ENCODE peak calls at places on chromosomes 13 and 19, in eight cellular contexts. H is lung microvascular endothelial cell; U is AG20443; X is Calu3; E is stimulated activated CD4-positive, alpha-beta T cell treated with anti-CD3 and anti-CD28 coated beads, Interleukin-2, amount 100 ng/mL, for 48 hours; G is colonic mucosa; V is stimulated activated CD8-positive, alpha-beta memory T cell treated with anti-CD3 and anti-CD28 coated beads, Interleukin-4, amount 100 ng/mL, for 24 hours; Y is OCI-LY7. P is an unnamed sample.

GRCh38 chr19:10863107-10863700 is 8.1 kb upstream of the CARM1 start:
- DNase-seq in H (no peak), U (peak; percentile 48), X (peak; percentile 7), E (no peak), G (no peak), V (no peak), Y (no peak), P (no peak)

GRCh38 chr13:36475468-36475867 is 43.2 kb downstream of the CCNA1 start:
- DNase-seq in H (no peak), U (no peak), X (peak; percentile 25), E (no peak), G (no peak), V (no peak), Y (peak; percentile 10), P (no peak)

GRCh38 chr19:33683881-33684549 is 62.3 kb downstream of the CHST8 start:
- DNase-seq in H (peak; percentile 60), U (peak; percentile 84), X (peak; percentile 49), E (no peak), G (no peak), V (no peak), Y (no peak), P (no peak)

GRCh38 chr19:3503036-3503572 is 2.6 kb upstream of the DOHH start:
- DNase-seq in H (peak; percentile 39), U (no peak), X (no peak), E (no peak), G (no peak), V (no peak), Y (no peak), P (no peak)

GRCh38 chr13:97280478-97280877 is 58.3 kb downstream of the MBNL2 start:
- DNase-seq in H (no peak), U (no peak), X (no peak), E (no peak), G (no peak), V (no peak), Y (no peak), P (no peak)

GRCh38 chr13:110036060-110036459 is 249.7 kb upstream of the IRS2 start:
- DNase-seq in H (no peak), U (no peak), X (no peak), E (no peak), G (no peak), V (no peak), Y (no peak), P (no peak)

GRCh38 chr19:18731562-18732008 is 48.1 kb downstream of the CRTC1 start:
- DNase-seq in H (no peak), U (no peak), X (peak; percentile 19), E (no peak), G (no peak), V (no peak), Y (no peak), P (no peak)

GRCh38 chr19:12969292-12969988 is at the start of gene DAND5:
- DNase-seq in H (no peak), U (no peak), X (no peak), E (no peak), G (no peak), V (no peak), Y (no peak), P (no peak)

GRCh38 chr19:55636723-55637122 is 4.1 kb upstream of the ZNF580 start:
- DNase-seq in H (no peak), U (no peak), X (no peak), E (no peak), G (no peak), V (no peak), Y (no peak), P (no peak)

GRCh38 chr13:76852991-76853390 is 33.2 kb downstream of the KCTD12 start:
- DNase-seq in H (peak; percentile 90), U (no peak), X (peak; percentile 2), E (no peak), G (no peak), V (no peak), Y (no peak), P (no peak)

GRCh38 chr13:109938255-109938936 is 152.0 kb upstream of the IRS2 start:
- DNase-seq in H (no peak), U (peak; percentile 25), X (no peak), E (no peak), G (no peak), V (no peak), Y (no peak), P (no peak)

GRCh38 chr13:40420160-40420740 is 246.2 kb downstream of the FOXO1 start:
- DNase-seq in H (no peak), U (no peak), X (no peak), E (no peak), G (no peak), V (no peak), Y (no peak), P (no peak)

GRCh38 chr13:98547455-98547854 is 29.5 kb downstream of the STK24 start:
- DNase-seq in H (no peak), U (no peak), X (no peak), E (no peak), G (no peak), V (no peak), Y (no peak), P (no peak)

GRCh38 chr13:75195479-75196111 is 286.4 kb downstream of the TBC1D4 start:
- DNase-seq in H (no peak), U (no peak), X (no peak), E (no peak), G (no peak), V (no peak), Y (no peak), P (no peak)

GRCh38 chr19:2250765-2251576 is 1.8 kb downstream of the AMH start:
- DNase-seq in H (no peak), U (no peak), X (no peak), E (no peak), G (no peak), V (no peak), Y (no peak), P (no peak)

GRCh38 chr19:31419871-31420430 is 70.7 kb upstream of the TSHZ3 start:
- DNase-seq in H (no peak), U (no peak), X (no peak), E (no peak), G (no peak), V (no peak), Y (no peak), P (no peak)

GRCh38 chr19:19911150-19911549 is 10.4 kb downstream of the ZNF93 start:
- DNase-seq in H (peak; percentile 8), U (no peak), X (no peak), E (no peak), G (no peak), V (no peak), Y (no peak), P (no peak)

GRCh38 chr13:107450931-107451330 is 764.4 kb downstream of the LIG4 start:
- DNase-seq in H (peak; percentile 100), U (peak; percentile 31), X (no peak), E (no peak), G (no peak), V (peak; percentile 1), Y (no peak), P (no peak)

GRCh38 chr13:46075811-46076210 is 23.3 kb upstream of the ZC3H13 start:
- DNase-seq in H (no peak), U (no peak), X (no peak), E (no peak), G (no peak), V (no peak), Y (no peak), P (no peak)

GRCh38 chr13:20191902-20192469 is 752 bp downstream of the GJB2 start:
- DNase-seq in H (peak; percentile 16), U (peak; percentile 29), X (peak; percentile 28), E (no peak), G (peak; percentile 75), V (no peak), Y (no peak), P (no peak)

GRCh38 chr13:79491715-79492114 is 10.8 kb downstream of the NDFIP2 start:
- DNase-seq in H (no peak), U (peak; percentile 56), X (no peak), E (no peak), G (no peak), V (no peak), Y (no peak), P (no peak)

GRCh38 chr13:48938308-48938943 is 37.3 kb upstream of the FNDC3A start:
- DNase-seq in H (no peak), U (no peak), X (no peak), E (no peak), G (no peak), V (no peak), Y (no peak), P (no peak)

GRCh38 chr13:75220238-75220542 is 261.8 kb downstream of the TBC1D4 start:
- DNase-seq in H (no peak), U (no peak), X (no peak), E (no peak), G (no peak), V (no peak), Y (no peak), P (no peak)

GRCh38 chr19:18271433-18271841 is 2.8 kb downstream of the IQCN start:
- DNase-seq in H (no peak), U (no peak), X (no peak), E (no peak), G (no peak), V (no peak), Y (no peak), P (no peak)

GRCh38 chr19:33621065-33621785 is 528 bp upstream of the CHST8 start:
- DNase-seq in H (no peak), U (no peak), X (no peak), E (no peak), G (no peak), V (no peak), Y (no peak), P (no peak)

GRCh38 chr13:63636231-63636993 is 2220.8 kb upstream of the PCDH20 start:
- DNase-seq in H (no peak), U (no peak), X (peak; percentile 0), E (no peak), G (no peak), V (no peak), Y (no peak), P (no peak)

GRCh38 chr13:98997738-98998641 is 20.1 kb upstream of the DOCK9 start:
- DNase-seq in H (peak; percentile 37), U (peak; percentile 35), X (no peak), E (no peak), G (no peak), V (no peak), Y (no peak), P (no peak)

GRCh38 chr13:21326155-21327030 is 132.7 kb downstream of the ZDHHC20 start:
- DNase-seq in H (no peak), U (peak; percentile 82), X (peak; percentile 30), E (no peak), G (peak; percentile 41), V (no peak), Y (no peak), P (no peak)

GRCh38 chr13:107329991-107330390 is 762.1 kb upstream of the ARGLU1 start:
- DNase-seq in H (no peak), U (no peak), X (no peak), E (no peak), G (no peak), V (no peak), Y (no peak), P (no peak)

GRCh38 chr19:2540646-2541454 is 64.9 kb downstream of the GADD45B start:
- DNase-seq in H (peak; percentile 97), U (peak; percentile 96), X (peak; percentile 94), E (no peak), G (peak; percentile 72), V (no peak), Y (no peak), P (no peak)

GRCh38 chr19:3708207-3708931 is at the start of gene TJP3:
- DNase-seq in H (no peak), U (peak; percentile 42), X (peak; percentile 81), E (no peak), G (peak; percentile 89), V (no peak), Y (no peak), P (peak; percentile 48)